ENCODE peak calls at places on chromosomes 11 and 22, in ten cellular contexts. I, P, X, L, M, O, W, A, K and G are unnamed samples.

GRCh38 chr22:26852176-26852575 is 194.8 kb downstream of the MIAT start:
- DNase-seq in K (no peak), A (peak), O (no peak), I (no peak), P (peak), W (no peak), L (no peak), M (no peak), X (no peak), G (peak)

GRCh38 chr11:134764367-134764766 is 352.3 kb upstream of the B3GAT1 start:
- DNase-seq in O (no peak), P (no peak), A (no peak), M (no peak), X (no peak), L (no peak), I (no peak), W (no peak), K (no peak), G (no peak)

GRCh38 chr11:6612816-6613136 is 760 bp upstream of the TAF10 start:
- DNase-seq in K (no peak), A (no peak), I (peak), L (no peak), O (no peak), W (peak), P (peak), X (no peak), M (no peak), G (no peak)

GRCh38 chr11:8332196-8332595 is 68.5 kb upstream of the LMO1 start:
- DNase-seq in A (no peak), W (no peak), P (no peak), M (no peak), I (no peak), L (no peak), X (no peak), K (no peak), O (no peak), G (peak)

GRCh38 chr11:2769779-2770555 is 70.2 kb upstream of the KCNQ1OT1 start:
- DNase-seq in L (peak), W (peak), I (no peak), X (no peak), A (no peak), M (no peak), O (no peak), K (no peak), P (no peak), G (no peak)

GRCh38 chr11:12754582-12755250 is 80.5 kb downstream of the TEAD1 start:
- DNase-seq in M (peak), L (no peak), W (no peak), O (no peak), I (no peak), X (no peak), K (no peak), P (peak), A (no peak), G (no peak)

GRCh38 chr11:128210148-128210940 is 377.0 kb downstream of the ETS1 start:
- DNase-seq in A (peak), O (peak), P (no peak), M (peak), W (no peak), K (no peak), I (peak), X (peak), L (no peak), G (no peak)

GRCh38 chr11:33742249-33742851 is 6.1 kb upstream of the CD59 start:
- DNase-seq in W (no peak), L (no peak), A (no peak), I (peak), X (peak), O (peak), M (peak), P (peak), K (no peak), G (peak)

GRCh38 chr22:42621505-42622002 is 6.9 kb upstream of the POLDIP3 start:
- DNase-seq in W (peak), K (peak), P (peak), O (peak), M (peak), I (peak), A (peak), X (peak), L (peak), G (peak)

GRCh38 chr11:111946499-111946898 is 9.4 kb downstream of the DIXDC1 start:
- DNase-seq in K (no peak), L (no peak), X (no peak), W (no peak), O (no peak), A (no peak), M (no peak), I (no peak), P (no peak), G (no peak)

GRCh38 chr11:65492637-65493366 is 6.0 kb upstream of the MALAT1 start:
- DNase-seq in W (no peak), K (no peak), I (peak), L (no peak), X (no peak), O (peak), M (peak), P (peak), A (no peak), G (no peak)

GRCh38 chr11:115845872-115846271 is 341.7 kb upstream of the CADM1 start:
- DNase-seq in I (no peak), O (no peak), M (no peak), A (no peak), L (no peak), P (no peak), W (no peak), X (no peak), K (no peak), G (no peak)

GRCh38 chr22:50697667-50698506 is 25.3 kb downstream of the SHANK3 start:
- DNase-seq in M (no peak), K (no peak), L (no peak), W (peak), O (no peak), I (peak), A (no peak), X (no peak), P (no peak), G (no peak)

GRCh38 chr11:59716051-59716450 is 2.4 kb upstream of the OR10V1 start:
- DNase-seq in L (no peak), P (no peak), X (no peak), W (no peak), M (no peak), O (no peak), I (no peak), K (no peak), A (no peak), G (no peak)

GRCh38 chr11:88181776-88182175 is 6.5 kb upstream of the RAB38 start:
- DNase-seq in P (no peak), I (no peak), L (no peak), X (no peak), K (no peak), A (no peak), M (peak), W (no peak), O (no peak), G (no peak)

GRCh38 chr22:45516923-45517675 is 14.4 kb downstream of the FBLN1 start:
- DNase-seq in M (peak), O (peak), A (no peak), X (peak), L (no peak), I (no peak), W (no peak), P (no peak), K (no peak), G (no peak)

GRCh38 chr22:21775061-21775460 is 39.5 kb upstream of the YPEL1 start:
- DNase-seq in A (no peak), W (no peak), P (no peak), O (no peak), I (no peak), M (no peak), L (no peak), K (no peak), X (no peak), G (no peak)

GRCh38 chr11:43399983-43400630 is 41.4 kb downstream of the TTC17 start:
- DNase-seq in O (no peak), P (no peak), L (no peak), A (no peak), W (no peak), X (no peak), M (peak), K (no peak), I (no peak), G (no peak)